ENCODE peak calls at places on chromosomes 3 and 15, in nine cellular contexts. O is dorsolateral prefrontal cortex; H is coronary artery; V is tibial nerve; R is PC-9; F is heart right ventricle; L is CD4-positive, CD25-positive, alpha-beta regulatory T cell; P is stomach; B is GM12878. X is an unnamed sample.

GRCh38 chr3:124620600-124621063 is 109.6 kb upstream of the UMPS start:
- DNase-seq in O (no peak), H (no peak), V (peak; percentile 9), R (peak; percentile 65), F (peak; percentile 40), L (peak; percentile 79), P (peak; percentile 54), B (peak; percentile 38), X (no peak)

GRCh38 chr15:31106495-31107300 is 5.2 kb upstream of the TRPM1 start:
- DNase-seq in O (no peak), H (no peak), V (no peak), R (no peak), F (no peak), L (no peak), P (no peak), B (no peak), X (no peak)

GRCh38 chr15:100224206-100225185 is 117.3 kb downstream of the ADAMTS17 start:
- DNase-seq in O (no peak), H (no peak), V (peak; percentile 14), R (peak; percentile 67), F (no peak), L (peak; percentile 14), P (no peak), B (no peak), X (no peak)

GRCh38 chr3:37964716-37965115 is 25.9 kb upstream of the VILL start:
- DNase-seq in O (no peak), H (no peak), V (no peak), R (no peak), F (no peak), L (no peak), P (no peak), B (no peak), X (no peak)

GRCh38 chr3:79019137-79019923 is 748.5 kb downstream of the ROBO1 start:
- DNase-seq in O (peak; percentile 84), H (peak; percentile 83), V (peak; percentile 71), R (peak; percentile 86), F (peak; percentile 75), L (peak; percentile 1), P (peak; percentile 77), B (no peak), X (no peak)

GRCh38 chr15:40320931-40321371 is 2.5 kb upstream of the INAFM2 start:
- DNase-seq in O (peak; percentile 71), H (no peak), V (peak; percentile 77), R (peak; percentile 53), F (peak; percentile 66), L (peak; percentile 77), P (peak; percentile 66), B (no peak), X (no peak)

GRCh38 chr15:99016680-99017321 is 9.2 kb upstream of the PGPEP1L start:
- DNase-seq in O (no peak), H (no peak), V (no peak), R (peak; percentile 48), F (peak; percentile 37), L (no peak), P (no peak), B (no peak), X (no peak)

GRCh38 chr3:98691897-98692296 is 71.2 kb upstream of the ST3GAL6 start:
- DNase-seq in O (no peak), H (no peak), V (no peak), R (no peak), F (no peak), L (no peak), P (no peak), B (no peak), X (no peak)

GRCh38 chr15:47870956-47871625 is 153.8 kb downstream of the SEMA6D start:
- DNase-seq in O (peak; percentile 47), H (no peak), V (no peak), R (no peak), F (no peak), L (no peak), P (no peak), B (no peak), X (no peak)

GRCh38 chr3:19348929-19349564 is 200.7 kb downstream of the KCNH8 start:
- DNase-seq in O (no peak), H (no peak), V (no peak), R (no peak), F (no peak), L (peak; percentile 33), P (no peak), B (no peak), X (no peak)

GRCh38 chr3:170839518-170840100 is 30.4 kb downstream of the RPL22L1 start:
- DNase-seq in O (no peak), H (no peak), V (no peak), R (no peak), F (no peak), L (no peak), P (no peak), B (no peak), X (no peak)

GRCh38 chr3:45509038-45509767 is 85.3 kb upstream of the LIMD1 start:
- DNase-seq in O (peak; percentile 74), H (no peak), V (no peak), R (no peak), F (no peak), L (no peak), P (no peak), B (no peak), X (no peak)

GRCh38 chr15:43144512-43144911 is 11.1 kb downstream of the TMEM62 start:
- DNase-seq in O (no peak), H (no peak), V (no peak), R (no peak), F (no peak), L (peak; percentile 46), P (no peak), B (no peak), X (no peak)

GRCh38 chr3:15781131-15781530 is 16.6 kb downstream of the ANKRD28 start:
- DNase-seq in O (no peak), H (no peak), V (no peak), R (no peak), F (no peak), L (no peak), P (no peak), B (no peak), X (no peak)

GRCh38 chr3:101976473-101976872 is 127.2 kb downstream of the NFKBIZ start:
- DNase-seq in O (no peak), H (no peak), V (no peak), R (peak; percentile 56), F (no peak), L (no peak), P (no peak), B (peak; percentile 74), X (no peak)

GRCh38 chr3:142929890-142930289 is 33.6 kb downstream of the PAQR9 start:
- DNase-seq in O (no peak), H (no peak), V (no peak), R (no peak), F (no peak), L (no peak), P (no peak), B (no peak), X (no peak)

GRCh38 chr15:89321521-89322410 is 12.9 kb downstream of the POLG start:
- DNase-seq in O (no peak), H (no peak), V (no peak), R (no peak), F (no peak), L (no peak), P (peak; percentile 40), B (no peak), X (no peak)
- H3K27ac ChIP-seq in O (no peak overlapping the region), H (no peak overlapping the region), V (no peak overlapping the region), R (no peak overlapping the region), F (no peak overlapping the region), L (no peak overlapping the region), P (no peak overlapping the region), B (no peak overlapping the region), X (no peak overlapping the region)

DNA sequence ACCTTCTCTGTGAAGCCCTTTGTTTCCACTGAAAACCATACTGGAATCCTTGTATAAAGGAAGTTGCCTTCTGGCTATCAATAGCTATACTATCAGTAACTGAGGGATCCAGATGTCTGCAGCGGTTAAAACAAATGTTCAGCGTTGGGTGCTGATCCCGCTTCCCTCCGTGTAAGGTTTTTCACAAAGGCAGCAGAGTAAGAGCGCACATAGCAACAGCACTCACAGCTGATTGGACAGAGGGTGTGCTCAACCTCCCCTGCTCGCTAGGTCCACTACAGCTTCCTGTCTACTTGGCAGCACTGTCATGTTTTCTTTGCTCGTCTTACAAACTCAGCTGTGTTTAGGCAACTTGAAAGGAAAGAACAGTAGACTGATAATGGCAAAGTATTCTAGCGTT is 27.3 kb downstream of the ATOSA start:
- DNase-seq in O (peak; percentile 78), H (peak; percentile 77), V (peak; percentile 63), R (no peak), F (peak; percentile 79), L (peak; percentile 83), P (peak; percentile 42), B (no peak), X (peak; percentile 5)
- H3K27ac ChIP-seq in O (peak overlapping the region; percentile 60), H (peak overlapping the region; percentile 4), V (peak overlapping the region; percentile 83), R (no peak overlapping the region), F (peak overlapping the region; percentile 20), L (peak overlapping the region; percentile 62), P (no peak overlapping the region), B (no peak overlapping the region), X (no peak overlapping the region)

GRCh38 chr3:69323941-69324340 is 61.9 kb downstream of the FRMD4B start:
- DNase-seq in O (no peak), H (no peak), V (no peak), R (no peak), F (no peak), L (no peak), P (no peak), B (no peak), X (no peak)
- H3K27ac ChIP-seq in O (peak overlapping the region; percentile 83), H (no peak overlapping the region), V (no peak overlapping the region), R (no peak overlapping the region), F (no peak overlapping the region), L (no peak overlapping the region), P (no peak overlapping the region), B (no peak overlapping the region), X (no peak overlapping the region)

GRCh38 chr3:185172086-185173049 is 19.5 kb upstream of the C3orf70 start:
- DNase-seq in O (no peak), H (no peak), V (no peak), R (no peak), F (no peak), L (no peak), P (no peak), B (peak; percentile 30), X (no peak)

GRCh38 chr3:185176756-185177359 is 24.0 kb upstream of the C3orf70 start:
- DNase-seq in O (peak; percentile 36), H (no peak), V (peak; percentile 25), R (peak; percentile 46), F (peak; percentile 24), L (peak; percentile 29), P (no peak), B (no peak), X (no peak)

DNA sequence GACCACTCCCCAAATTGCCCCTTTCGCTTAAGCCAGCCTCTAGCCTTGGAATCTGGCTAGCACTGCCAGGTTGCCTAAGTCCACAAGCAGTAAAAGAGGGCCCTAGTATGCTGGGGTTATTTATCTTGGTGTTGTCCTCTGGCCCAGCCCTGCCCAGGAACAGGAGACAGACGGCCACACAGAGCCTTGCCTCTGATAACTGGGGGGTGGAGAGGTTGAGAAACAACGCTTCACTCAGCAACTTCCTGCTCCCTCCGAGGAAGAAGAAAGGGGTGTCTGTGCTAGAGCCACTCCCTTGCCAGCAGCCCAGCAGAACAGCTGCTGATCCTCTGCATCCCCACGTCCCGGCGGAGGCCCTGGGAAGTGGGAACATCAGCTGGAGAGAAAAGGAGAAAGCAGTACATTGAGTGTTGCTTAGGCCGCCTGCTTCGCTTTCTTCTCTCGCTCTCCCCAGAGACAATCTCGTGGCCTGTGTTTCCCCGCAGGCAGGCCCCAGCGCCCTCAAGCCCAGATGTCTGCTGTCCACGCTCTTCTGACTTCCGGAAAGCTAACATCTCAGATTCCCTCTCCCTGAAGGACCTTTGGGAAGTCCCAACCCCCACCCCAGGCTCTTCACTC is 22.6 kb upstream of the C3orf70 start:
- DNase-seq in O (peak; percentile 11), H (no peak), V (peak; percentile 52), R (no peak), F (peak; percentile 62), L (no peak), P (peak; percentile 32), B (peak; percentile 27), X (no peak)
- H3K27ac ChIP-seq in O (peak overlapping the region; percentile 59), H (no peak overlapping the region), V (peak overlapping the region; percentile 84), R (no peak overlapping the region), F (no peak overlapping the region), L (no peak overlapping the region), P (no peak overlapping the region), B (peak overlapping the region; percentile 57), X (no peak overlapping the region)

X was measured in thoracic aorta.